ENCODE peak calls at places on chromosome 6, in four cellular contexts. E is stimulated activated CD4-positive, alpha-beta T cell treated with anti-CD3 and anti-CD28 coated beads, Interleukin-15, amount 100 ng/mL, for 1 hour; G is BE2C; C is dorsolateral prefrontal cortex. Y is an unnamed sample.

GRCh38 chr6:36050947-36051710 is 23.5 kb downstream of the MAPK14 start:
- DNase-seq in E (no peak), G (no peak), C (no peak), Y (no peak)

GRCh38 chr6:155014715-155015300 is 19.7 kb downstream of the TIAM2 start:
- DNase-seq in C (no peak), G (no peak), E (no peak), Y (no peak)

GRCh38 chr6:1686117-1687098 is 76.7 kb downstream of the FOXC1 start:
- DNase-seq in E (no peak), G (no peak), C (no peak), Y (no peak)

GRCh38 chr6:166930354-166930891 is 25.9 kb downstream of the RNASET2 start:
- DNase-seq in G (no peak), E (no peak), C (no peak), Y (no peak)

GRCh38 chr6:139242457-139243240 is 49.1 kb downstream of the TXLNB start:
- DNase-seq in C (no peak), E (no peak), G (no peak), Y (peak)

GRCh38 chr6:31558318-31558625 is 10.9 kb downstream of the NFKBIL1 start:
- DNase-seq in C (no peak), G (no peak), E (no peak), Y (no peak)

GRCh38 chr6:166587631-166588413 is 1.3 kb upstream of the RAMACL start:
- DNase-seq in G (no peak), E (no peak), C (no peak), Y (no peak)

GRCh38 chr6:129460151-129460550 is 249.8 kb downstream of the ARHGAP18 start:
- DNase-seq in E (no peak), G (no peak), C (no peak), Y (no peak)

GRCh38 chr6:26520088-26520839 is 17.9 kb upstream of the HMGN4 start:
- DNase-seq in E (no peak), G (peak), C (no peak), Y (no peak)

GRCh38 chr6:43636312-43636667 is 650 bp downstream of the MAD2L1BP start:
- DNase-seq in C (no peak), G (no peak), E (no peak), Y (no peak)

GRCh38 chr6:28615955-28616747 is 90.5 kb downstream of the GPX5 start:
- DNase-seq in E (no peak), G (no peak), C (no peak), Y (peak)

GRCh38 chr6:163651910-163652309 is 237.4 kb downstream of the QKI start:
- DNase-seq in E (no peak), G (no peak), C (no peak), Y (no peak)

GRCh38 chr6:37713529-37714119 is 15.9 kb upstream of the MDGA1 start:
- DNase-seq in E (no peak), C (no peak), G (peak), Y (no peak)

GRCh38 chr6:129671442-129672344 is 38.3 kb downstream of the ARHGAP18 start:
- DNase-seq in C (no peak), G (no peak), E (peak), Y (no peak)

GRCh38 chr6:104601008-104601745 is 258.5 kb downstream of the HACE1 start:
- DNase-seq in E (no peak), C (no peak), G (peak), Y (no peak)

GRCh38 chr6:29850011-29850553 is 22.5 kb downstream of the HLA-G start:
- DNase-seq in E (no peak), G (no peak), C (no peak), Y (peak)

GRCh38 chr6:82111114-82111513 is 136.4 kb downstream of the IBTK start:
- DNase-seq in C (no peak), E (no peak), G (no peak), Y (no peak)